ENCODE peak calls at places on chromosomes 12 and 14, in nine cellular contexts. D, M, Q, Y, I, G, P, V and N are unnamed samples.

GRCh38 chr14:64918216-64918615 is 4.0 kb downstream of the CHURC1 start:
- DNase-seq in D (no peak), M (no peak), Q (no peak), Y (no peak), I (no peak), G (no peak), P (no peak), V (no peak), N (no peak)

GRCh38 chr12:19288603-19289244 is 150.6 kb upstream of the AEBP2 start:
- DNase-seq in D (no peak), M (no peak), Q (no peak), Y (no peak), I (no peak), G (peak), P (no peak), V (no peak), N (no peak)

GRCh38 chr12:106245767-106246166 is 2.1 kb downstream of the CKAP4 start:
- DNase-seq in D (peak), M (peak), Q (no peak), Y (peak), I (no peak), G (peak), P (peak), V (peak), N (peak)

GRCh38 chr12:6700646-6701051 is at the start of gene PIANP:
- DNase-seq in D (no peak), M (no peak), Q (no peak), Y (no peak), I (peak), G (peak), P (peak), V (peak), N (no peak)

GRCh38 chr12:34339922-34340321 is 317.6 kb downstream of the ALG10 start:
- DNase-seq in D (no peak), M (no peak), Q (no peak), Y (no peak), I (no peak), G (no peak), P (no peak), V (no peak), N (no peak)

GRCh38 chr14:68306934-68307758 is 485.7 kb downstream of the ZFP36L1 start:
- DNase-seq in D (no peak), M (no peak), Q (no peak), Y (peak), I (no peak), G (no peak), P (no peak), V (no peak), N (peak)

GRCh38 chr14:83419420-83419819 is 1885.8 kb upstream of the SEL1L start:
- DNase-seq in D (peak), M (no peak), Q (no peak), Y (no peak), I (no peak), G (no peak), P (no peak), V (no peak), N (no peak)

GRCh38 chr14:75049136-75049535 is 2.1 kb downstream of the MLH3 start:
- DNase-seq in D (no peak), M (no peak), Q (no peak), Y (no peak), I (no peak), G (no peak), P (no peak), V (no peak), N (no peak)

GRCh38 chr12:64625243-64626077 is 15.2 kb downstream of the RASSF3 start:
- DNase-seq in D (peak), M (no peak), Q (peak), Y (peak), I (no peak), G (peak), P (peak), V (peak), N (peak)

GRCh38 chr12:64618953-64619590 is 8.8 kb downstream of the RASSF3 start:
- DNase-seq in D (no peak), M (no peak), Q (no peak), Y (no peak), I (no peak), G (no peak), P (no peak), V (no peak), N (no peak)

GRCh38 chr12:64624035-64624434 is 13.7 kb downstream of the RASSF3 start:
- DNase-seq in D (no peak), M (no peak), Q (no peak), Y (no peak), I (no peak), G (no peak), P (no peak), V (no peak), N (no peak)

GRCh38 chr12:64616221-64616620 is 5.9 kb downstream of the RASSF3 start:
- DNase-seq in D (no peak), M (no peak), Q (no peak), Y (no peak), I (no peak), G (no peak), P (no peak), V (no peak), N (no peak)

GRCh38 chr12:64621257-64621942 is 11.1 kb downstream of the RASSF3 start:
- DNase-seq in D (no peak), M (no peak), Q (peak), Y (no peak), I (no peak), G (no peak), P (no peak), V (no peak), N (no peak)
- H3K27ac ChIP-seq in D (no peak), M (no peak), Q (peak), Y (peak), I (no peak), G (peak), P (no peak), V (no peak), N (no peak)

GRCh38 chr12:122850048-122850445 is 14.8 kb downstream of the HIP1R start:
- DNase-seq in D (no peak), M (no peak), Q (no peak), Y (no peak), I (no peak), G (no peak), P (no peak), V (no peak), N (no peak)

GRCh38 chr12:122849352-122850047 is 14.2 kb downstream of the HIP1R start:
- DNase-seq in D (no peak), M (no peak), Q (no peak), Y (no peak), I (no peak), G (no peak), P (no peak), V (no peak), N (no peak)

GRCh38 chr12:122847516-122847836 is 12.2 kb downstream of the HIP1R start:
- DNase-seq in D (no peak), M (no peak), Q (no peak), Y (no peak), I (no peak), G (no peak), P (no peak), V (no peak), N (no peak)

GRCh38 chr12:122847921-122848421 is 12.7 kb downstream of the HIP1R start:
- DNase-seq in D (no peak), M (no peak), Q (no peak), Y (no peak), I (no peak), G (no peak), P (no peak), V (no peak), N (no peak)

DNA sequence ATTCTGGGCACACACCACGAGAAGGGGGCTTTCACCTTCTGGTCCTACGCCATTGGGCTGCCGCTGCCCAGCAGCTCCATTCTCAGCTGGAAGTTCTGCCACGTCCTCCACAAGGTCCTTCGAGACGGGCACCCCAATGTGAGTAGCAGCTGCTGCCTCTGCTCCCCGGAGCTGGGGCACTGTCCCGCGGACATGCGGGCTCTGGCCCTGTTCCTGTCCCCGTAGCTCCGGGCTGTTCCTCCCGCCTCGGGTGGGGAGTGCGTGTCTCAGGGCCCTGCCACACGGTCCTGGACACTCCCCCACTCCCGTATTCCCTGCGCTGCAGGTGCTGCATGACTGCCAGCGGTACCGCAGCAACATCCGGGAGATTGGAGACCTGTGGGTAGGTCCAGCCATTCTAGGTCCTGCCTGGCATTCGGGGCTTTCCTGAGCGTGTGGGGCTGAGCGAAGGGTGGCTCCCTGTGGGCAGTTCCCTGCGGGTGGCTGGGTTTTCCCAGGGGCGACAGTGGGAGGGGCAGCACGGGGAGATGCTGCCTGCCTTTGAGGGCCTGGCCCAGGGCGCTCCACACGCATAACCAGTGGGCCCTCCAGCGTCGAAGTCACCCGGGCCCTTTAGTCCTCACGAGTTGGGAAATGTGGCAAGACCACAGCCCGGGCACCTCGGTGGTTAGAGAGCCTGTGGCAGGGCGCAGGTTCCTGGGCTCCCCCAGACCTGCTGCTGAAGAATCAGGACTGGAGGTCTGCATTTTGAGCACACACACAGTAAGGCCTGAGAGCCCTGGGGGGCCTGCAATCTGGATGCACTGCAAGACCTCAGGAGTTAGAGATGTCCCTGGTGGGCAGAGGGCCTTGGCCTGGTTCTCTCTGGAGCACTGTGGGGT is 13.5 kb downstream of the HIP1R start:
- DNase-seq in D (no peak), M (no peak), Q (no peak), Y (no peak), I (no peak), G (no peak), P (no peak), V (no peak), N (no peak)
- H3K27ac ChIP-seq in D (no peak), M (peak), Q (no peak), Y (no peak), I (no peak), G (no peak), P (no peak), V (no peak), N (no peak)

DNA sequence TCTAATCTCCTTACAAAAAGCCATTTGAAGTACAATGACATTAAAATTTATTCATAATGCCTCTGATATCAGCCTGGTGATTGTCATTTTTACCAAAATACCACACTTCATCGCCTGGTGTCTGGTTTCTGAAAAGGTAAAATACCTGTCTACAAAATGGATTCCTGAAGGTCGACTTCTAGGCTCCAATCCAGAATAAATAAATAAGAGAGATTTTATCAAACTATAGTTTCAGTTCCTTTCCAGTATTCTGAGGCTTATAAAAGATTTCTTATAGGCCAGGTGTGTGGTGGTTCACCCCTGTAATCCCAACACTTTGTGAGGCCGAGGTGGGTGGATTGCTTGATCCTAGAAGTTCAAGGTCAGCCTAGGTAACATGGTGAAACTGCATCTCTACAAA is 340.7 kb downstream of the SLC16A7 start:
- DNase-seq in D (no peak), M (no peak), Q (no peak), Y (no peak), I (no peak), G (no peak), P (no peak), V (no peak), N (no peak)
- H3K27ac ChIP-seq in D (no peak), M (no peak), Q (no peak), Y (no peak), I (no peak), G (no peak), P (no peak), V (no peak), N (no peak)

DNA sequence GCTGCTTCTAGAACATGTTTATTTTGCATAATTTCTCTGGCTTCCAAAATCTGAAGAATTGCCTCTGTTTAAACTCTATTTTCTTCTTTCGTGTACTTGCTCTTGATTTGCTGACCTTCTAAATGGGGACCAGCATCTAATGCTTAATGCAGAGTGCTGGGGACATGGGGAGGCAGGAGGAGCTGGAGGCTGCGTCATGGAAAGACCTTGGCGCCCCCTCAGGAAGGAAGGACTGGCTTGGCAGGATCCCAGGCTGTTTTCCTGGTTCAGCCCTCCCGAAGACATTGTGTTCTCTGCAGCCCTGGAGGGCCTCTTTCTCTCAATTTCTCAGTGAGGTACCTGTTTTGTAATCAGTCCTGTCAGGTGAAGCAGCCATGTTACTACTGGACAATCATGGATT is 5.5 kb downstream of the PRKCH start:
- DNase-seq in D (peak), M (peak), Q (no peak), Y (peak), I (no peak), G (no peak), P (peak), V (peak), N (no peak)
- H3K27ac ChIP-seq in D (peak), M (peak), Q (no peak), Y (no peak), I (peak), G (no peak), P (no peak), V (peak), N (no peak)

DNA sequence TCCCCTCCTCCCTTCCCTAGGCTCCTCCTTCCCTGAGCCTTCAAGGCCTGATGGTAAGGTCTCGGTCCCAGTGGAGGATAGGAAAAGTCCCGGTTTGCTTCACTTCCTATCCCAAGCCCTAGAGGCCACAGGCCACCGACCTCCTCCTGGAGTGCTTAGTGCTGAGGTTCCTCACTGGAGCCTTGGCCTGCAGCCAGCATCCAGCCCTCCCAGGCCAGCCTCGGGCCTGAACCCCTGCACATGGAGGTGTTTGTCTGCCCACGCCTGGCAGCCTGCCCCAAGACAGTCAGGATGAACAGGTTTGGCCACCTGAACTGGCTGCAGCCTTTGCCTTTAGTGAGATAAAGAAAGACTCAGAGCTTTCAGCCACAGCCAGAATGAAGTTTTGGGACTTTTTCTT is 15.8 kb upstream of the KRT7 start:
- DNase-seq in D (peak), M (no peak), Q (no peak), Y (peak), I (no peak), G (no peak), P (peak), V (no peak), N (peak)
- H3K27ac ChIP-seq in D (no peak), M (no peak), Q (no peak), Y (no peak), I (no peak), G (peak), P (no peak), V (no peak), N (peak)

GRCh38 chr12:13962699-13963098 is 18.7 kb downstream of the GRIN2B start:
- DNase-seq in D (no peak), M (no peak), Q (no peak), Y (no peak), I (no peak), G (peak), P (no peak), V (no peak), N (no peak)
- H3K27ac ChIP-seq in D (no peak), M (no peak), Q (no peak), Y (no peak), I (no peak), G (peak), P (no peak), V (no peak), N (no peak)

GRCh38 chr12:27081668-27082091 is 698 bp downstream of the C12orf71 start:
- DNase-seq in D (no peak), M (no peak), Q (no peak), Y (no peak), I (no peak), G (no peak), P (no peak), V (no peak), N (peak)

GRCh38 chr12:27076468-27076867 is 5.9 kb downstream of the C12orf71 start:
- DNase-seq in D (no peak), M (no peak), Q (no peak), Y (no peak), I (no peak), G (no peak), P (no peak), V (no peak), N (no peak)

GRCh38 chr12:27076930-27077329 is 5.4 kb downstream of the C12orf71 start:
- DNase-seq in D (no peak), M (no peak), Q (no peak), Y (no peak), I (no peak), G (no peak), P (no peak), V (no peak), N (no peak)

GRCh38 chr12:27077586-27077985 is 4.8 kb downstream of the C12orf71 start:
- DNase-seq in D (no peak), M (no peak), Q (no peak), Y (no peak), I (no peak), G (no peak), P (no peak), V (no peak), N (no peak)
- H3K27ac ChIP-seq in D (no peak), M (no peak), Q (no peak), Y (no peak), I (no peak), G (no peak), P (no peak), V (no peak), N (peak)

GRCh38 chr14:23028800-23029199 is 5.9 kb downstream of the PSMB5 start:
- DNase-seq in D (no peak), M (no peak), Q (no peak), Y (no peak), I (no peak), G (no peak), P (no peak), V (no peak), N (no peak)
- H3K27ac ChIP-seq in D (no peak), M (no peak), Q (no peak), Y (no peak), I (peak), G (no peak), P (no peak), V (no peak), N (no peak)